ENCODE peak calls at places on chromosomes 5 and 9, in ten cellular contexts. W is iPS-NIHi11; E is iris pigment epithelial cell; D is DMS153; C is choroid plexus epithelial cell; B is activated CD8-positive, alpha-beta memory T cell treated with anti-CD3 and anti-CD28 coated beads, Interleukin-2, amount 50 U/mL, for 48 hours; N is HCEC 1CT; U is renal cortical epithelial cell; G is A549; J is EL. I is an unnamed sample.

GRCh38 chr5:79762929-79763328 is 73.3 kb downstream of the CMYA5 start:
- DNase-seq in B (no peak), D (no peak), E (no peak), C (no peak), W (no peak), N (no peak), U (no peak), J (no peak), G (no peak), I (no peak)

GRCh38 chr9:107281164-107281563 is 1.9 kb upstream of the RAD23B start:
- DNase-seq in W (no peak), C (no peak), D (no peak), J (no peak), B (no peak), N (no peak), E (no peak), G (no peak), U (no peak), I (no peak)

GRCh38 chr9:106420511-106420944 is 442.4 kb upstream of the ZNF462 start:
- DNase-seq in W (no peak), J (peak; percentile 56), C (no peak), G (no peak), E (no peak), D (no peak), B (no peak), U (peak; percentile 83), N (no peak), I (peak; percentile 22)

GRCh38 chr5:142320851-142321560 is 3.8 kb downstream of the SPRY4 start:
- DNase-seq in G (no peak), B (no peak), J (peak; percentile 34), E (no peak), W (no peak), N (no peak), D (no peak), C (peak; percentile 47), U (no peak), I (no peak)

GRCh38 chr5:9835121-9835770 is 205.1 kb upstream of the TAS2R1 start:
- DNase-seq in B (no peak), G (no peak), E (no peak), U (no peak), D (no peak), J (peak; percentile 11), W (peak; percentile 30), N (no peak), C (peak; percentile 18), I (no peak)

GRCh38 chr9:4530375-4530774 is 40.1 kb downstream of the SLC1A1 start:
- DNase-seq in J (peak; percentile 47), C (no peak), G (peak; percentile 30), E (peak; percentile 33), W (no peak), N (peak; percentile 53), B (no peak), U (peak; percentile 75), D (peak; percentile 42), I (no peak)

GRCh38 chr5:73654861-73655318 is 28.9 kb downstream of the ARHGEF28 start:
- DNase-seq in J (no peak), N (peak; percentile 50), U (no peak), C (peak; percentile 55), W (no peak), B (no peak), D (no peak), E (no peak), G (no peak), I (no peak)

GRCh38 chr5:119340597-119341218 is 15.1 kb upstream of the TNFAIP8 start:
- DNase-seq in J (no peak), N (no peak), D (no peak), E (no peak), C (no peak), W (no peak), U (no peak), G (no peak), B (no peak), I (no peak)

GRCh38 chr9:124351672-124352468 is 63.4 kb downstream of the PSMB7 start:
- DNase-seq in D (no peak), B (no peak), E (no peak), W (no peak), G (no peak), J (no peak), U (no peak), N (no peak), C (no peak), I (no peak)

GRCh38 chr5:149730620-149731331 is 666 bp downstream of the PPARGC1B start:
- DNase-seq in J (peak; percentile 43), W (peak; percentile 59), U (no peak), N (peak; percentile 20), G (peak; percentile 41), D (no peak), E (peak; percentile 28), C (peak; percentile 40), B (peak; percentile 81), I (peak; percentile 49)

GRCh38 chr9:112149171-112149570 is 25.9 kb downstream of the SUSD1 start:
- DNase-seq in W (no peak), G (no peak), B (no peak), D (no peak), E (no peak), J (no peak), C (no peak), U (no peak), N (no peak), I (no peak)

GRCh38 chr5:33162057-33162456 is 278.7 kb upstream of the TARS1 start:
- DNase-seq in W (no peak), U (no peak), D (no peak), B (no peak), E (no peak), J (no peak), C (no peak), N (no peak), G (no peak), I (no peak)

GRCh38 chr5:106171708-106172107 is 1499.0 kb downstream of the EFNA5 start:
- DNase-seq in N (peak; percentile 19), J (no peak), D (no peak), G (no peak), W (peak; percentile 4), U (peak; percentile 30), C (peak; percentile 69), E (peak; percentile 74), B (no peak), I (no peak)

GRCh38 chr9:81685763-81686613 is 3.4 kb downstream of the TLE1 start:
- DNase-seq in D (peak; percentile 37), J (peak; percentile 38), W (no peak), E (peak; percentile 76), N (peak; percentile 36), U (peak; percentile 51), C (peak; percentile 84), G (no peak), B (no peak), I (peak; percentile 7)

GRCh38 chr9:88776717-88777497 is 214.4 kb upstream of the S1PR3 start:
- DNase-seq in B (no peak), E (peak; percentile 98), J (peak; percentile 93), G (peak; percentile 44), U (peak; percentile 94), C (peak; percentile 96), W (no peak), D (no peak), N (peak; percentile 93), I (peak; percentile 57)

GRCh38 chr9:79985276-79985675 is 413.5 kb downstream of the TLE4 start:
- DNase-seq in D (no peak), N (no peak), E (no peak), J (no peak), B (no peak), C (no peak), G (no peak), W (no peak), U (no peak), I (no peak)

GRCh38 chr5:891117-891836 is 1.3 kb downstream of the BRD9 start:
- DNase-seq in E (peak; percentile 18), G (peak; percentile 62), C (peak; percentile 6), D (no peak), N (no peak), W (no peak), U (peak; percentile 36), B (no peak), J (no peak), I (peak; percentile 88)

GRCh38 chr5:140672455-140673186 is 755 bp downstream of the DND1 start:
- DNase-seq in E (peak; percentile 27), W (peak; percentile 22), G (no peak), N (no peak), J (peak; percentile 43), D (no peak), B (no peak), C (peak; percentile 16), U (no peak), I (no peak)

GRCh38 chr9:89558500-89558899 is 46.3 kb upstream of the GADD45G start:
- DNase-seq in J (no peak), E (no peak), D (no peak), U (no peak), B (no peak), N (no peak), W (no peak), G (no peak), C (no peak), I (no peak)

GRCh38 chr9:133938670-133939258 is 53.4 kb downstream of the VAV2 start:
- DNase-seq in C (no peak), D (no peak), W (no peak), N (no peak), G (no peak), B (no peak), U (no peak), J (no peak), E (no peak), I (no peak)

GRCh38 chr9:1098551-1098950 is 48.4 kb downstream of the DMRT2 start:
- DNase-seq in B (no peak), E (no peak), N (no peak), U (no peak), J (no peak), D (no peak), W (no peak), G (no peak), C (no peak), I (no peak)